ENCODE peak calls at places on chromosome 13, in five cellular contexts. Y, B, H, O and G are unnamed samples.

GRCh38 chr13:35874704-35875103 is 256.5 kb downstream of the DCLK1 start:
- DNase-seq in H (no peak), Y (no peak), B (no peak), O (no peak), G (no peak)

GRCh38 chr13:33125821-33126570 is 109.8 kb downstream of the KL start:
- DNase-seq in H (no peak), O (peak; percentile 96), Y (no peak), B (peak; percentile 87), G (peak; percentile 99)

GRCh38 chr13:20570540-20570939 is 3.6 kb downstream of the IFT88 start:
- DNase-seq in H (no peak), Y (no peak), B (peak; percentile 23), O (peak; percentile 81), G (peak; percentile 79)

GRCh38 chr13:20412761-20413355 is 112.8 kb downstream of the CRYL1 start:
- DNase-seq in H (no peak), O (no peak), B (no peak), Y (no peak), G (no peak)

GRCh38 chr13:47903836-47904235 is 97.2 kb downstream of the SUCLA2 start:
- DNase-seq in B (peak; percentile 33), O (peak; percentile 33), H (no peak), Y (no peak), G (peak; percentile 81)

GRCh38 chr13:45925151-45925550 is 73.6 kb upstream of the SIAH3 start:
- DNase-seq in H (no peak), Y (no peak), B (no peak), O (no peak), G (peak; percentile 12)

GRCh38 chr13:102395939-102396338 is 5.9 kb downstream of the FGF14 start:
- DNase-seq in O (no peak), Y (no peak), H (no peak), B (no peak), G (no peak)

GRCh38 chr13:51275101-51275500 is 52.9 kb downstream of the FAM124A start:
- DNase-seq in Y (no peak), O (no peak), H (no peak), B (no peak), G (no peak)

GRCh38 chr13:75685239-75685697 is 49.1 kb downstream of the LMO7 start:
- DNase-seq in H (no peak), O (peak; percentile 77), Y (no peak), B (peak; percentile 84), G (peak; percentile 85)

GRCh38 chr13:27171244-27171829 is at the start of gene USP12:
- DNase-seq in H (no peak), Y (peak; percentile 77), B (no peak), O (peak; percentile 19), G (peak; percentile 25)

GRCh38 chr13:35157143-35157755 is 215.2 kb downstream of the NBEA start:
- DNase-seq in Y (peak; percentile 26), H (no peak), O (peak; percentile 37), B (no peak), G (peak; percentile 65)